ENCODE peak calls at places on chromosome 17, in ten cellular contexts. L is AG09309, N is stomach, I is fibroblast of lung, Y is heart right ventricle, D is DND-41, B is mucosa of descending colon, R is tibial nerve, G is GM06990, S is GM12865. K is an unnamed sample.

GRCh38 chr17:39979865-39980401 is 674 bp upstream of the PSMD3 start:
- DNase-seq in S (peak), R (no peak), B (peak), N (no peak), D (peak), L (no peak), G (no peak), I (no peak), Y (no peak), K (no peak)

GRCh38 chr17:2157081-2157480 is 102.2 kb downstream of the HIC1 start:
- DNase-seq in S (no peak), I (no peak), L (no peak), B (no peak), G (no peak), R (no peak), Y (no peak), N (no peak), D (no peak), K (no peak)

GRCh38 chr17:30600062-30600829 is 123.0 kb downstream of the GOSR1 start:
- DNase-seq in L (no peak), D (peak), R (peak), N (peak), S (peak), G (peak), B (peak), I (peak), Y (peak), K (peak)

GRCh38 chr17:60934723-60935122 is 257.1 kb downstream of the BCAS3 start:
- DNase-seq in L (no peak), D (no peak), N (no peak), G (no peak), R (no peak), S (no peak), I (no peak), Y (no peak), B (no peak), K (no peak)

GRCh38 chr17:72069744-72070143 is 51.1 kb upstream of the SOX9 start:
- DNase-seq in S (no peak), B (no peak), D (no peak), I (no peak), G (no peak), R (no peak), Y (no peak), L (no peak), N (no peak), K (no peak)

GRCh38 chr17:56269998-56270397 is 116.7 kb downstream of the ANKFN1 start:
- DNase-seq in Y (no peak), R (no peak), D (no peak), L (no peak), S (no peak), I (no peak), B (no peak), N (no peak), G (no peak), K (no peak)

GRCh38 chr17:50059759-50060273 is 3.9 kb downstream of the ITGA3 start:
- DNase-seq in D (no peak), N (no peak), G (no peak), I (peak), R (no peak), B (no peak), S (no peak), Y (no peak), L (no peak), K (no peak)

GRCh38 chr17:76659928-76660614 is 16.5 kb upstream of the ST6GALNAC1 start:
- DNase-seq in Y (no peak), G (no peak), S (no peak), N (no peak), B (peak), R (no peak), L (no peak), D (no peak), I (peak), K (no peak)

GRCh38 chr17:64004903-64005733 is 7.0 kb downstream of the PRR29 start:
- DNase-seq in I (no peak), S (no peak), N (peak), G (no peak), Y (no peak), D (no peak), R (no peak), B (no peak), L (no peak), K (no peak)

GRCh38 chr17:36527851-36528250 is 6.8 kb downstream of the MYO19 start:
- DNase-seq in G (no peak), S (no peak), I (no peak), R (no peak), Y (no peak), D (peak), B (no peak), L (no peak), N (no peak), K (no peak)

GRCh38 chr17:1746975-1747543 is 4.4 kb downstream of the SERPINF2 start:
- DNase-seq in I (no peak), D (no peak), R (peak), Y (no peak), B (peak), N (peak), G (no peak), L (no peak), S (no peak), K (no peak)

GRCh38 chr17:60729854-60730253 is 52.2 kb downstream of the BCAS3 start:
- DNase-seq in S (no peak), N (no peak), L (no peak), I (peak), R (no peak), B (peak), Y (no peak), G (no peak), D (no peak), K (no peak)

GRCh38 chr17:2171725-2172446 is 117.0 kb downstream of the HIC1 start:
- DNase-seq in I (peak), Y (peak), N (peak), D (no peak), L (peak), B (peak), G (no peak), R (peak), S (no peak), K (no peak)

GRCh38 chr17:31216053-31216751 is 80.8 kb downstream of the OMG start:
- DNase-seq in N (no peak), G (peak), D (no peak), I (peak), R (no peak), L (peak), B (no peak), Y (no peak), S (peak), K (peak)

GRCh38 chr17:55845385-55845784 is 94.5 kb downstream of the PCTP start:
- DNase-seq in B (peak), S (peak), I (peak), R (peak), D (no peak), N (peak), L (no peak), G (peak), Y (peak), K (no peak)

GRCh38 chr17:29929544-29930398 is at the start of gene SSH2:
- DNase-seq in D (peak), I (peak), G (peak), L (no peak), N (peak), Y (peak), S (peak), B (peak), R (peak), K (peak)

GRCh38 chr17:77126519-77126918 is 14.2 kb upstream of the SEC14L1 start:
- DNase-seq in R (no peak), S (no peak), Y (no peak), I (no peak), D (no peak), B (peak), N (peak), L (no peak), G (no peak), K (no peak)

GRCh38 chr17:8066841-8067775 is 20.4 kb downstream of the ALOX12B start:
- DNase-seq in L (no peak), R (no peak), Y (no peak), S (no peak), B (no peak), I (no peak), G (no peak), D (no peak), N (no peak), K (no peak)

GRCh38 chr17:43888548-43888947 is 18.8 kb downstream of the MPP2 start:
- DNase-seq in B (no peak), Y (no peak), I (no peak), R (no peak), L (no peak), N (no peak), S (no peak), G (no peak), D (no peak), K (no peak)

GRCh38 chr17:31511176-31511540 is 119.7 kb downstream of the RAB11FIP4 start:
- DNase-seq in D (no peak), G (no peak), S (no peak), I (no peak), B (peak), R (no peak), N (peak), L (no peak), Y (no peak), K (no peak)

GRCh38 chr17:690346-690745 is 24.3 kb downstream of the VPS53 start:
- DNase-seq in Y (no peak), I (no peak), L (no peak), G (no peak), B (no peak), R (no peak), N (no peak), D (no peak), S (no peak), K (no peak)

GRCh38 chr17:12898110-12898509 is 108.8 kb downstream of the ARHGAP44 start:
- DNase-seq in D (no peak), N (no peak), Y (no peak), I (no peak), R (no peak), L (no peak), G (no peak), S (no peak), B (no peak), K (no peak)

GRCh38 chr17:41592601-41593305 is 6.1 kb upstream of the KRT14 start:
- DNase-seq in G (no peak), R (no peak), N (no peak), D (no peak), L (no peak), B (no peak), Y (no peak), S (no peak), I (no peak), K (no peak)

GRCh38 chr17:81119223-81120148 is 45.8 kb upstream of the PVALEF start:
- DNase-seq in R (peak), D (peak), Y (peak), B (peak), S (peak), G (peak), I (peak), L (peak), N (peak), K (peak)

GRCh38 chr17:8064590-8065019 is 22.9 kb downstream of the ALOX12B start:
- DNase-seq in D (no peak), N (no peak), L (no peak), Y (no peak), G (no peak), S (no peak), R (no peak), B (no peak), I (no peak), K (no peak)

GRCh38 chr17:66965801-66966528 is 1.5 kb downstream of the CACNG4 start:
- DNase-seq in G (no peak), L (no peak), N (no peak), Y (no peak), B (peak), S (no peak), D (no peak), I (no peak), R (no peak), K (no peak)

GRCh38 chr17:40559016-40559853 is 6.0 kb downstream of the CCR7 start:
- DNase-seq in S (peak), I (no peak), G (no peak), B (no peak), N (peak), Y (no peak), R (no peak), D (no peak), L (no peak), K (no peak)

GRCh38 chr17:31492880-31493655 is 101.6 kb downstream of the RAB11FIP4 start:
- DNase-seq in G (peak), S (peak), L (no peak), N (peak), D (no peak), I (no peak), R (peak), B (peak), Y (peak), K (peak)

GRCh38 chr17:7852262-7852670 is 2.6 kb upstream of the TMEM88 start:
- DNase-seq in R (no peak), G (no peak), Y (peak), S (no peak), N (no peak), L (no peak), I (no peak), B (peak), D (no peak), K (no peak)

GRCh38 chr17:13194887-13195286 is 177.1 kb upstream of the ELAC2 start:
- DNase-seq in Y (no peak), D (no peak), L (no peak), S (no peak), B (no peak), I (no peak), G (no peak), N (no peak), R (no peak), K (no peak)

GRCh38 chr17:19867094-19867653 is 562 bp downstream of the ULK2 start:
- DNase-seq in B (peak), D (no peak), R (peak), N (peak), L (peak), I (peak), Y (peak), S (peak), G (peak), K (no peak)

GRCh38 chr17:82384730-82385429 is 13.3 kb downstream of the UTS2R start:
- DNase-seq in Y (peak), I (peak), R (peak), N (peak), S (no peak), B (peak), D (no peak), L (no peak), G (no peak), K (no peak)

GRCh38 chr17:7391307-7391706 is 3.0 kb downstream of the PLSCR3 start:
- DNase-seq in Y (no peak), S (no peak), D (no peak), G (no peak), I (no peak), N (no peak), R (no peak), B (no peak), L (no peak), K (no peak)

GRCh38 chr17:39903158-39903884 is 15.1 kb downstream of the GSDMB start:
- DNase-seq in S (no peak), I (no peak), B (no peak), D (peak), G (no peak), Y (no peak), L (no peak), N (no peak), R (no peak), K (no peak)

GRCh38 chr17:40551874-40552768 is 13.2 kb downstream of the CCR7 start:
- DNase-seq in L (peak), G (no peak), D (peak), I (peak), Y (no peak), B (peak), S (peak), R (peak), N (peak), K (no peak)

GRCh38 chr17:69501591-69502468 is 87.3 kb downstream of the MAP2K6 start:
- DNase-seq in L (no peak), N (peak), B (peak), G (no peak), I (peak), Y (peak), D (no peak), R (peak), S (peak), K (no peak)

GRCh38 chr17:7654832-7655540 is 4.3 kb downstream of the ATP1B2 start:
- DNase-seq in D (no peak), B (no peak), G (no peak), N (no peak), I (no peak), S (no peak), R (no peak), Y (no peak), L (no peak), K (no peak)

GRCh38 chr17:41772218-41772585 is 14.3 kb downstream of the JUP start:
- DNase-seq in R (no peak), I (no peak), S (no peak), L (no peak), G (no peak), B (peak), Y (no peak), D (no peak), N (peak), K (no peak)

DNA sequence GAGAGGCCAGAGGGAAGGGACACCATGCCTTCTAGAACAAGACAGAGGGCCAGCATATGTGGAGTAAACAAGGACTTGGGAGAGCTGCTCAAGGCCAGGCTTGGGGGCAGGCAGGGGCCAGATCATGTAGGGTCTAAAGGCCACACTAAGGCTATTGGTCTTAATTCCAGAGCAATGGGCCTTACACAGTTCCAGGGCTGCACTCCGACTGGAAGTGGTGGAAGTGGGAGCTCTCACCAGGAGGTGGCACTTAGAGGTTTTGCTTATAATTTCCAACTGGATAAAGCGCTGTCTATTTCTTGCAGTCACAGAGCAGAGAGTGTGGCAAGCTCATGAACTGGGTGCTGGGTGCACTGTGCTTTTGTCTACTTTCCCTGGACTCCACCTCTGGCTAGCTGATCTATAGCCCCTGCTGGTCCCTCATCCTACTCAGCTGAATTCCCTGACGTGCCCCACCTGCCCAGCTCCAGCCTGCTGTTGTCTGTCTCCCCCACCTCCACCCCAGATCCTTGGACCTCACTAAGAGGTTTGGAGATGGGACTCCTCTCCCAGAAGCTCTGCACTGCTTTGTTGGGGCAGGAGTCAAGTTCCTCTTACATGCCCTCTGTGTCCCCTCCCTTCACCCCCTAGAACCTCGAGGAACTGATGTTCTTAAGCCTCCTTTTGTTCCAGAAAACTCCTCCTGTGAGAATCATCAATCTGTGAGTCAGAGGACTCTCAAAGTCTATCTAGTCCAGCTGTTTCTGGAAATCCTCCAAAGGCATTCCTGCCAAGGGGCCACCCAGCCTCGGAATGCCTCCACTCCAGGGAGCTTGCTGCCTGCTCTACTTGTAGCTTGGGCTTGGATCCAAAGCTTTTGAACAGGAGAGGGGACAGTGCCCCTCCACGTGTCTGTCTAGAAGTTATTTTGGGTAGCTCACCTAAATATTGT is 48.1 kb upstream of the KSR1 start:
- DNase-seq in D (no peak), L (peak), Y (no peak), G (no peak), N (peak), I (peak), S (no peak), R (no peak), B (no peak), K (no peak)
- TF ChIP-seq CTCF in D (no peak), L (no peak), Y (no peak), G (no peak), N (no peak), I (no peak), S (no peak), R (no peak), B (no peak), K (no peak)

GRCh38 chr17:9283909-9284308 is 262.6 kb downstream of the NTN1 start:
- DNase-seq in L (no peak), D (no peak), I (no peak), R (no peak), G (no peak), S (no peak), B (no peak), Y (no peak), N (no peak), K (no peak)

GRCh38 chr17:9287301-9287700 is 266.0 kb downstream of the NTN1 start:
- DNase-seq in B (no peak), N (no peak), D (no peak), S (no peak), L (no peak), I (no peak), Y (no peak), R (no peak), G (no peak), K (no peak)

GRCh38 chr17:9290226-9290613 is 268.9 kb downstream of the NTN1 start:
- DNase-seq in D (no peak), N (no peak), L (no peak), G (no peak), R (no peak), Y (no peak), I (no peak), B (no peak), S (no peak), K (no peak)

GRCh38 chr17:9284884-9285283 is 263.6 kb downstream of the NTN1 start:
- DNase-seq in I (no peak), R (peak), N (no peak), Y (peak), L (no peak), D (no peak), B (no peak), S (no peak), G (no peak), K (no peak)

GRCh38 chr17:9285602-9286001 is 264.3 kb downstream of the NTN1 start:
- DNase-seq in L (no peak), S (no peak), G (no peak), D (no peak), I (no peak), N (no peak), R (no peak), B (no peak), Y (no peak), K (no peak)
- H3K4me3 ChIP-seq in L (no peak), S (no peak), G (no peak), D (no peak), I (no peak), N (no peak), R (no peak), B (no peak), Y (no peak), K (no peak)

GRCh38 chr17:73350864-73351263 is 39.1 kb upstream of the CDC42EP4 start:
- DNase-seq in D (no peak), I (no peak), N (no peak), G (no peak), Y (no peak), B (no peak), S (no peak), R (no peak), L (no peak), K (no peak)
- TF ChIP-seq CTCF in D (no peak), I (no peak), N (no peak), G (no peak), Y (no peak), B (no peak), S (no peak), R (no peak), L (no peak), K (no peak)

GRCh38 chr17:74935048-74935447 is 650 bp upstream of the OTOP3 start:
- DNase-seq in S (no peak), L (no peak), N (no peak), Y (no peak), I (no peak), D (no peak), R (no peak), B (no peak), G (no peak), K (no peak)
- H3K4me3 ChIP-seq in S (no peak), L (no peak), N (no peak), Y (no peak), I (no peak), D (no peak), R (no peak), B (no peak), G (no peak), K (no peak)

GRCh38 chr17:78174870-78175642 is 6.7 kb downstream of the SYNGR2 start:
- DNase-seq in S (no peak), L (no peak), Y (no peak), G (no peak), D (no peak), I (no peak), B (peak), N (peak), R (no peak), K (no peak)
- TF ChIP-seq CTCF in S (no peak), L (no peak), Y (no peak), G (peak), D (peak), I (no peak), B (no peak), N (no peak), R (no peak), K (no peak)

DNA sequence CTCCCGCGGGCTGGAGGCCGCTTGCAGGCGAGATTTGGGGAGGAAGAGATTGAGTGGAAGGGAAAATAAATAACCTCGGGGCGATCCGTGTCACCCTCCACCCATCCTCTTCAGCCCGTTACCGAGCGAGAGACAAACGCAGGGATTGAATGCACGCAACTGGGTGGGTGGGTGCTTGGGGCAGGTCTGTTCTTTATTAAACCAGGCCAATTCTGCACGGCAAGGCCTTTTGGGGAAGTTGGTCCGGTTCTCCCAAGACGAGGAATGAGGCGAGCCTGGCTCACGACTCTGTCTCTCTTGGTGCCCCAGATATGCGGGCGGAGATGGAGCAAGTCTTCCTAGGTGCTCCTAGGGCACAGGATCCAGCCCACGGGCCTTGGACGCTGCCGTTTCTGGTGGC is 396 bp upstream of the HOXB7 start:
- DNase-seq in B (peak), L (no peak), I (no peak), D (no peak), R (no peak), N (no peak), G (no peak), S (no peak), Y (no peak), K (no peak)
- H3K4me3 ChIP-seq in B (peak), L (no peak), I (peak), D (no peak), R (peak), N (peak), G (peak), S (peak), Y (peak), K (peak)

K was measured in GM12864.